ENCODE peak calls at places on chromosomes 3 and 15, in six cellular contexts. One of them, this sample, is unnamed.

GRCh38 chr3:169116056-169116693 is 547.3 kb downstream of the MECOM start:
- DNase-seq in right cardiac atrium: no peak
- DNase-seq in kidney: no peak
- DNase-seq in iPS DF 6.9: no peak
- DNase-seq in CD8-positive, alpha-beta memory T cell: no peak
- DNase-seq in fibroblast of the aortic adventitia: no peak
- DNase-seq in this sample: no peak

GRCh38 chr3:123449092-123449985 is 449 bp upstream of the ADCY5 start:
- DNase-seq in iPS DF 6.9: no peak
- DNase-seq in CD8-positive, alpha-beta memory T cell: no peak
- DNase-seq in right cardiac atrium: peak
- DNase-seq in fibroblast of the aortic adventitia: peak
- DNase-seq in kidney: no peak
- DNase-seq in this sample: no peak

GRCh38 chr3:185063431-185063830 is 89.4 kb downstream of the C3orf70 start:
- DNase-seq in fibroblast of the aortic adventitia: no peak
- DNase-seq in right cardiac atrium: no peak
- DNase-seq in iPS DF 6.9: no peak
- DNase-seq in kidney: no peak
- DNase-seq in CD8-positive, alpha-beta memory T cell: no peak
- DNase-seq in this sample: peak

GRCh38 chr3:51940648-51941421 is 869 bp downstream of the RRP9 start:
- DNase-seq in CD8-positive, alpha-beta memory T cell: no peak
- DNase-seq in fibroblast of the aortic adventitia: peak
- DNase-seq in right cardiac atrium: no peak
- DNase-seq in iPS DF 6.9: no peak
- DNase-seq in kidney: peak
- DNase-seq in this sample: no peak

GRCh38 chr3:100407164-100407563 is 5.8 kb downstream of the LNP1 start:
- DNase-seq in kidney: no peak
- DNase-seq in iPS DF 6.9: no peak
- DNase-seq in right cardiac atrium: no peak
- DNase-seq in fibroblast of the aortic adventitia: no peak
- DNase-seq in CD8-positive, alpha-beta memory T cell: no peak
- DNase-seq in this sample: no peak

GRCh38 chr3:46858456-46858855 is 4.8 kb downstream of the MYL3 start:
- DNase-seq in CD8-positive, alpha-beta memory T cell: no peak
- DNase-seq in kidney: peak
- DNase-seq in right cardiac atrium: peak
- DNase-seq in iPS DF 6.9: no peak
- DNase-seq in fibroblast of the aortic adventitia: no peak
- DNase-seq in this sample: no peak

GRCh38 chr3:65831733-65832425 is 206.8 kb downstream of the MAGI1 start:
- DNase-seq in iPS DF 6.9: no peak
- DNase-seq in CD8-positive, alpha-beta memory T cell: no peak
- DNase-seq in kidney: no peak
- DNase-seq in right cardiac atrium: no peak
- DNase-seq in fibroblast of the aortic adventitia: peak
- DNase-seq in this sample: no peak

GRCh38 chr3:149186726-149187125 is 34.9 kb downstream of the CP start:
- DNase-seq in CD8-positive, alpha-beta memory T cell: no peak
- DNase-seq in iPS DF 6.9: no peak
- DNase-seq in kidney: no peak
- DNase-seq in fibroblast of the aortic adventitia: no peak
- DNase-seq in right cardiac atrium: no peak
- DNase-seq in this sample: no peak

GRCh38 chr3:32593903-32594525 is 23.4 kb upstream of the DYNC1LI1 start:
- DNase-seq in fibroblast of the aortic adventitia: peak
- DNase-seq in right cardiac atrium: no peak
- DNase-seq in kidney: no peak
- DNase-seq in CD8-positive, alpha-beta memory T cell: no peak
- DNase-seq in iPS DF 6.9: no peak
- DNase-seq in this sample: no peak

GRCh38 chr3:191518861-191519260 is 57.9 kb downstream of the PYDC2 start:
- DNase-seq in right cardiac atrium: no peak
- DNase-seq in iPS DF 6.9: no peak
- DNase-seq in fibroblast of the aortic adventitia: no peak
- DNase-seq in kidney: no peak
- DNase-seq in CD8-positive, alpha-beta memory T cell: no peak
- DNase-seq in this sample: no peak

GRCh38 chr3:58711871-58712270 is 45.3 kb upstream of the FAM3D start:
- DNase-seq in right cardiac atrium: no peak
- DNase-seq in CD8-positive, alpha-beta memory T cell: no peak
- DNase-seq in iPS DF 6.9: no peak
- DNase-seq in fibroblast of the aortic adventitia: no peak
- DNase-seq in kidney: no peak
- DNase-seq in this sample: no peak

GRCh38 chr3:65742914-65743313 is 295.8 kb downstream of the MAGI1 start:
- DNase-seq in CD8-positive, alpha-beta memory T cell: no peak
- DNase-seq in kidney: no peak
- DNase-seq in fibroblast of the aortic adventitia: peak
- DNase-seq in right cardiac atrium: no peak
- DNase-seq in iPS DF 6.9: no peak
- DNase-seq in this sample: no peak

GRCh38 chr3:159080821-159081220 is 279.0 kb downstream of the MFSD1 start:
- DNase-seq in right cardiac atrium: no peak
- DNase-seq in fibroblast of the aortic adventitia: no peak
- DNase-seq in kidney: no peak
- DNase-seq in CD8-positive, alpha-beta memory T cell: no peak
- DNase-seq in iPS DF 6.9: no peak
- DNase-seq in this sample: no peak

GRCh38 chr15:35740761-35741160 is 194.8 kb upstream of the DPH6 start:
- DNase-seq in fibroblast of the aortic adventitia: peak
- DNase-seq in CD8-positive, alpha-beta memory T cell: no peak
- DNase-seq in iPS DF 6.9: no peak
- DNase-seq in kidney: no peak
- DNase-seq in right cardiac atrium: no peak
- DNase-seq in this sample: no peak

GRCh38 chr3:55485208-55485791 is 1.8 kb downstream of the WNT5A start:
- DNase-seq in right cardiac atrium: peak
- DNase-seq in kidney: peak
- DNase-seq in iPS DF 6.9: no peak
- DNase-seq in CD8-positive, alpha-beta memory T cell: no peak
- DNase-seq in fibroblast of the aortic adventitia: peak
- DNase-seq in this sample: peak

GRCh38 chr15:59166601-59167265 is 39.9 kb upstream of the LDHAL6B start:
- DNase-seq in kidney: no peak
- DNase-seq in iPS DF 6.9: no peak
- DNase-seq in right cardiac atrium: no peak
- DNase-seq in fibroblast of the aortic adventitia: no peak
- DNase-seq in CD8-positive, alpha-beta memory T cell: no peak
- DNase-seq in this sample: no peak

GRCh38 chr3:133934073-133934970 is 38.6 kb upstream of the RAB6B start:
- DNase-seq in CD8-positive, alpha-beta memory T cell: no peak
- DNase-seq in iPS DF 6.9: no peak
- DNase-seq in kidney: no peak
- DNase-seq in right cardiac atrium: no peak
- DNase-seq in fibroblast of the aortic adventitia: no peak
- DNase-seq in this sample: no peak

GRCh38 chr15:38867556-38867955 is 302.9 kb upstream of the RASGRP1 start:
- DNase-seq in right cardiac atrium: no peak
- DNase-seq in fibroblast of the aortic adventitia: no peak
- DNase-seq in CD8-positive, alpha-beta memory T cell: no peak
- DNase-seq in kidney: no peak
- DNase-seq in iPS DF 6.9: no peak
- DNase-seq in this sample: no peak

GRCh38 chr3:172559029-172559428 is 35.8 kb upstream of the TNFSF10 start:
- DNase-seq in iPS DF 6.9: no peak
- DNase-seq in right cardiac atrium: no peak
- DNase-seq in CD8-positive, alpha-beta memory T cell: no peak
- DNase-seq in kidney: no peak
- DNase-seq in fibroblast of the aortic adventitia: no peak
- DNase-seq in this sample: no peak

GRCh38 chr3:172564499-172564898 is 41.3 kb upstream of the TNFSF10 start:
- DNase-seq in kidney: no peak
- DNase-seq in CD8-positive, alpha-beta memory T cell: no peak
- DNase-seq in right cardiac atrium: no peak
- DNase-seq in fibroblast of the aortic adventitia: no peak
- DNase-seq in iPS DF 6.9: no peak
- DNase-seq in this sample: no peak

GRCh38 chr3:172561894-172562664 is 38.8 kb upstream of the TNFSF10 start:
- DNase-seq in kidney: no peak
- DNase-seq in right cardiac atrium: no peak
- DNase-seq in fibroblast of the aortic adventitia: no peak
- DNase-seq in iPS DF 6.9: no peak
- DNase-seq in CD8-positive, alpha-beta memory T cell: no peak
- DNase-seq in this sample: no peak

GRCh38 chr3:172560026-172560425 is 36.8 kb upstream of the TNFSF10 start:
- DNase-seq in fibroblast of the aortic adventitia: peak
- DNase-seq in right cardiac atrium: no peak
- DNase-seq in kidney: no peak
- DNase-seq in CD8-positive, alpha-beta memory T cell: no peak
- DNase-seq in iPS DF 6.9: no peak
- DNase-seq in this sample: no peak

GRCh38 chr3:172562881-172563835 is 39.9 kb upstream of the TNFSF10 start:
- DNase-seq in kidney: no peak
- DNase-seq in fibroblast of the aortic adventitia: peak
- DNase-seq in iPS DF 6.9: no peak
- DNase-seq in right cardiac atrium: no peak
- DNase-seq in CD8-positive, alpha-beta memory T cell: no peak
- DNase-seq in this sample: no peak
- H3K4me3 ChIP-seq in kidney: peak
- H3K4me3 ChIP-seq in fibroblast of the aortic adventitia: no peak
- H3K4me3 ChIP-seq in iPS DF 6.9: no peak
- H3K4me3 ChIP-seq in right cardiac atrium: no peak
- H3K4me3 ChIP-seq in CD8-positive, alpha-beta memory T cell: no peak
- H3K4me3 ChIP-seq in this sample: no peak

DNA sequence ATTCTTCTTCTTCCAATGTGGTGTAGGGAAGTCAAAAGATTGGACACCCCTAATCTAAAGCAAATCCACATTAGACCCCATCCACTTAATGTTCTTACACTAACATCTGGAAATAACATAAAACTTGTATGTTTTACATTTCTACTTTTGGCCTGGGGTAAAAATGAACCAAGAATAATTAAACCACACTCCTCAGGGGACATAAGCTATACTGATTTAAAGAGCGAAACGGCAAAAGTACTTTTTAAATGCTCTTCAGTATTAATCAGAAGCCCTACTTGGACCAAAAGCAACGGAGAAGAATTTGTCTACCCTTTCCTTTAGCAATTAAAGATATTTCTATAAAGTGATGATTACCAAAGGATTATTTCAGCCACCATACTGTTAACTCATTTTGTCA is 123.9 kb downstream of the TMCC1 start:
- DNase-seq in kidney: no peak
- DNase-seq in CD8-positive, alpha-beta memory T cell: no peak
- DNase-seq in fibroblast of the aortic adventitia: no peak
- DNase-seq in right cardiac atrium: no peak
- DNase-seq in iPS DF 6.9: no peak
- DNase-seq in this sample: no peak
- H3K4me3 ChIP-seq in kidney: no peak
- H3K4me3 ChIP-seq in CD8-positive, alpha-beta memory T cell: no peak
- H3K4me3 ChIP-seq in fibroblast of the aortic adventitia: no peak
- H3K4me3 ChIP-seq in right cardiac atrium: no peak
- H3K4me3 ChIP-seq in iPS DF 6.9: no peak
- H3K4me3 ChIP-seq in this sample: no peak

GRCh38 chr15:50355612-50355905 is 561 bp upstream of the GABPB1 start:
- DNase-seq in iPS DF 6.9: no peak
- DNase-seq in kidney: no peak
- DNase-seq in right cardiac atrium: no peak
- DNase-seq in fibroblast of the aortic adventitia: no peak
- DNase-seq in CD8-positive, alpha-beta memory T cell: no peak
- DNase-seq in this sample: no peak

GRCh38 chr15:50353999-50354837 is 780 bp downstream of the GABPB1 start:
- DNase-seq in CD8-positive, alpha-beta memory T cell: peak
- DNase-seq in right cardiac atrium: peak
- DNase-seq in iPS DF 6.9: no peak
- DNase-seq in kidney: peak
- DNase-seq in fibroblast of the aortic adventitia: peak
- DNase-seq in this sample: peak

GRCh38 chr15:50354838-50355611 is at the start of gene GABPB1:
- DNase-seq in kidney: peak
- DNase-seq in right cardiac atrium: peak
- DNase-seq in CD8-positive, alpha-beta memory T cell: peak
- DNase-seq in fibroblast of the aortic adventitia: peak
- DNase-seq in iPS DF 6.9: peak
- DNase-seq in this sample: peak

GRCh38 chr15:50355980-50356379 is 982 bp upstream of the GABPB1 start:
- DNase-seq in CD8-positive, alpha-beta memory T cell: no peak
- DNase-seq in iPS DF 6.9: no peak
- DNase-seq in fibroblast of the aortic adventitia: peak
- DNase-seq in kidney: no peak
- DNase-seq in right cardiac atrium: no peak
- DNase-seq in this sample: no peak

DNA sequence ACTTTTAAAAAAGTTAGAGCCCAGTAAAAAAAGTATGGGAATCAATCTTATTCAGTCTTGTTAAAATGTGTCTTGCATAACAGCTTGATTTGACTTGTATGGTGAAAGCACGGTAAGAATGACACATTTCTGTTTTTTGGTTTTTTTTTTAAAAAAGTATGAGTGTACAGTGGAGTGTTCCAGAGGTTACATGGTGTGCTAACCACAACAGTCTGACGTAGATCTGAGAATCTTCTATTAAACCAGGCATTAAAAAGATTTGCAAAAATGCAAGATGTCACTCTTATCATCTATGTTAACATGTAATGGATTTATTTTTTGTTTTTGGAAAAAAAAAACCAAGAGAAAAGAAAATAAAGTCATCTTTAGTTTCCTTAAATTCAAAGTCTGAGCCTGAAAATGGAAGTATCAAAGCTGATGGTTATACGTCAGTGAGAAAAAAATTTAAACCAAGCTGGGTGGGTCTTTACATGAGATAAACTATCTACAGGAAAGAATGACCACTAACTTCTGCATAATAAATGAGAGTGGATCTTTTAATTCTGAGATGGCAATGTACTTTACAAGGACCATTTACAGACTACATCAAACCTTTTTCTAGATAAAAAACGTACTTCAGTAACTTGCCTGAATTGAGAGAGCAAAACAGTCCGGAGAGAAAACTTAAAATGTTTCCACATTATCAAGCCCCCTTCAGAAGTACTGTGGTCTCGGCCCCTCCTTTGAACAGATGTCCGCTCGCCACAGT is 1.6 kb downstream of the GABPB1 start:
- DNase-seq in CD8-positive, alpha-beta memory T cell: peak
- DNase-seq in kidney: no peak
- DNase-seq in right cardiac atrium: no peak
- DNase-seq in iPS DF 6.9: no peak
- DNase-seq in fibroblast of the aortic adventitia: peak
- DNase-seq in this sample: peak
- H3K4me3 ChIP-seq in CD8-positive, alpha-beta memory T cell: peak
- H3K4me3 ChIP-seq in kidney: peak
- H3K4me3 ChIP-seq in right cardiac atrium: peak
- H3K4me3 ChIP-seq in iPS DF 6.9: peak
- H3K4me3 ChIP-seq in fibroblast of the aortic adventitia: peak
- H3K4me3 ChIP-seq in this sample: peak

DNA sequence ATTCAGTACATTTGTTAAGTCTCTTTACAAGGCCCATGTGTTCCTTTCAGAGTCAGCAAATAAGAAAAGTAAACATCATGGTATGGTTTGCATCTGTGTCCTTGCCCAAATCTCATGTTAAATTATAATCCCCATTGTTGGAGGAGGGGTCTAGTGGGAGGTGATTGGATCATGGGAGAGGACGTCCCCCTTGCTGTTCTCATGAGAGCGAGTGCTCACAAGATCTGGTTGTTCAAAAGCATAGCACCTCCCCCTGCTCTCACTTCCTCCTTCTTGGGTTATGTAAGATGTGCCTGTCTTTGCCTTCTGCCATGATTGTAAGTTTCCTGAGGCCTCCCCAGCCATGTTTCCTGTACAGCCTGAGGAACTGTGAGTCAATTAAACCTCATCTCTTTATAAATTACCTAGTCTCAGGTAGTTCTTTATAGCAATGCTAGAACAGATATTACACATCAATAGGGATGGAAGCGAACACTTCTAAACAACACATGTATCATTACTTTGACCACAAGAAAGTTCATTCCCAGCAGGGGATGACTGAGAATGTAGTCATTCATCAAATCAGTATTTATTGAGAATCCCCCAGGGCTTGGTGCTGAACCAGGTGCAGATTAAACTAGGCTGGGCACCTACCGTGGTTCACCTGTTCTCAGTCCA is 4.1 kb downstream of the EFCAB12 start:
- DNase-seq in kidney: no peak
- DNase-seq in right cardiac atrium: no peak
- DNase-seq in fibroblast of the aortic adventitia: no peak
- DNase-seq in iPS DF 6.9: no peak
- DNase-seq in CD8-positive, alpha-beta memory T cell: no peak
- DNase-seq in this sample: peak
- H3K4me3 ChIP-seq in kidney: no peak
- H3K4me3 ChIP-seq in right cardiac atrium: no peak
- H3K4me3 ChIP-seq in fibroblast of the aortic adventitia: no peak
- H3K4me3 ChIP-seq in iPS DF 6.9: no peak
- H3K4me3 ChIP-seq in CD8-positive, alpha-beta memory T cell: no peak
- H3K4me3 ChIP-seq in this sample: no peak

This sample was measured in Jurkat, Clone E6-1.